ENCODE peak calls at places on chromosomes 6 and 20, in eight cellular contexts. E, A, R, K, O, N, T and U are unnamed samples.

GRCh38 chr6:2020909-2021308 is 224.5 kb downstream of the GMDS start:
- DNase-seq in E (no peak), A (no peak), R (no peak), K (peak), O (no peak), N (no peak), T (no peak), U (peak)

GRCh38 chr6:113246186-113246585 is 611.0 kb upstream of the MARCKS start:
- DNase-seq in E (no peak), A (no peak), R (no peak), K (no peak), O (no peak), N (no peak), T (no peak), U (no peak)

GRCh38 chr20:61430228-61430624 is 178.2 kb downstream of the CDH4 start:
- DNase-seq in E (no peak), A (no peak), R (no peak), K (no peak), O (no peak), N (no peak), T (no peak), U (no peak)

GRCh38 chr6:70874181-70874913 is 82.5 kb downstream of the B3GAT2 start:
- DNase-seq in E (no peak), A (no peak), R (no peak), K (no peak), O (no peak), N (no peak), T (no peak), U (no peak)

GRCh38 chr6:29628419-29629281 is 4.3 kb downstream of the GABBR1 start:
- DNase-seq in E (peak), A (peak), R (peak), K (peak), O (peak), N (peak), T (no peak), U (peak)

GRCh38 chr6:149864578-149865535 is 698 bp upstream of the LRP11 start:
- DNase-seq in E (no peak), A (peak), R (peak), K (peak), O (peak), N (no peak), T (no peak), U (no peak)

GRCh38 chr6:147567141-147567805 is 58.8 kb downstream of the SAMD5 start:
- DNase-seq in E (no peak), A (no peak), R (no peak), K (no peak), O (no peak), N (no peak), T (no peak), U (no peak)

GRCh38 chr6:10567256-10568041 is 46.3 kb downstream of the GCNT2 start:
- DNase-seq in E (no peak), A (no peak), R (no peak), K (no peak), O (no peak), N (no peak), T (no peak), U (no peak)

GRCh38 chr6:149032599-149033405 is 284.7 kb upstream of the TAB2 start:
- DNase-seq in E (peak), A (peak), R (no peak), K (no peak), O (no peak), N (no peak), T (no peak), U (peak)

GRCh38 chr6:13614126-13614925 is 809 bp upstream of the NOL7 start:
- DNase-seq in E (no peak), A (peak), R (peak), K (peak), O (no peak), N (peak), T (no peak), U (no peak)

GRCh38 chr6:4320860-4321259 is 185.5 kb upstream of the ECI2 start:
- DNase-seq in E (peak), A (peak), R (no peak), K (no peak), O (no peak), N (no peak), T (no peak), U (peak)

GRCh38 chr6:144898052-144898689 is 613.0 kb downstream of the UTRN start:
- DNase-seq in E (peak), A (no peak), R (no peak), K (no peak), O (no peak), N (no peak), T (no peak), U (peak)

GRCh38 chr6:118083711-118084110 is 176.6 kb downstream of the SLC35F1 start:
- DNase-seq in E (no peak), A (no peak), R (no peak), K (no peak), O (no peak), N (no peak), T (no peak), U (no peak)

GRCh38 chr6:137610702-137611101 is 116.5 kb upstream of the OLIG3 start:
- DNase-seq in E (no peak), A (no peak), R (no peak), K (no peak), O (no peak), N (no peak), T (no peak), U (no peak)

GRCh38 chr6:27059621-27060425 is 187.7 kb upstream of the PRSS16 start:
- DNase-seq in E (no peak), A (no peak), R (no peak), K (no peak), O (no peak), N (no peak), T (no peak), U (no peak)

GRCh38 chr6:137975058-137975940 is 108.2 kb downstream of the TNFAIP3 start:
- DNase-seq in E (no peak), A (no peak), R (no peak), K (peak), O (no peak), N (no peak), T (no peak), U (no peak)

GRCh38 chr6:85561750-85562357 is 31.8 kb downstream of the SNX14 start:
- DNase-seq in E (no peak), A (no peak), R (no peak), K (peak), O (no peak), N (no peak), T (no peak), U (no peak)

GRCh38 chr6:20773822-20774221 is 239.6 kb downstream of the CDKAL1 start:
- DNase-seq in E (no peak), A (no peak), R (no peak), K (no peak), O (no peak), N (no peak), T (no peak), U (no peak)

GRCh38 chr20:54090230-54091119 is 20.1 kb upstream of the BCAS1 start:
- DNase-seq in E (no peak), A (no peak), R (no peak), K (peak), O (no peak), N (no peak), T (no peak), U (no peak)

GRCh38 chr6:118905851-118906250 is 11.9 kb downstream of the ASF1A start:
- DNase-seq in E (no peak), A (no peak), R (no peak), K (no peak), O (no peak), N (no peak), T (no peak), U (no peak)

GRCh38 chr6:167710521-167710920 is 116.2 kb upstream of the AFDN start:
- DNase-seq in E (no peak), A (no peak), R (no peak), K (no peak), O (no peak), N (no peak), T (no peak), U (no peak)

GRCh38 chr6:111995409-111995808 is 58.5 kb upstream of the CCN6 start:
- DNase-seq in E (no peak), A (no peak), R (no peak), K (no peak), O (no peak), N (no peak), T (no peak), U (no peak)

GRCh38 chr6:73680289-73680688 is 15.7 kb upstream of the CD109 start:
- DNase-seq in E (no peak), A (no peak), R (no peak), K (no peak), O (no peak), N (no peak), T (no peak), U (no peak)

GRCh38 chr6:81741689-81742088 is 10.8 kb downstream of the TENT5A start:
- DNase-seq in E (no peak), A (no peak), R (no peak), K (no peak), O (no peak), N (no peak), T (no peak), U (no peak)

GRCh38 chr6:14450133-14451040 is 332.8 kb downstream of the CD83 start:
- DNase-seq in E (no peak), A (peak), R (no peak), K (peak), O (no peak), N (no peak), T (no peak), U (no peak)